ENCODE peak calls at places on chromosomes 7 and 10, in four cellular contexts. C is AG08395, F is HS-27A, T is SHP77. E is an unnamed sample.

GRCh38 chr10:3339531-3339950 is 167.0 kb upstream of the PITRM1 start:
- DNase-seq in C (peak; percentile 33), F (no peak), T (no peak), E (no peak)

GRCh38 chr10:32070645-32071044 is 14.4 kb upstream of the KIF5B start:
- DNase-seq in F (no peak), C (no peak), T (no peak), E (no peak)

GRCh38 chr10:80598084-80598798 is 60.5 kb downstream of the SH2D4B start:
- DNase-seq in T (no peak), F (no peak), C (no peak), E (no peak)

GRCh38 chr7:94380264-94380663 is 14.4 kb upstream of the COL1A2 start:
- DNase-seq in T (no peak), F (no peak), C (no peak), E (peak; percentile 66)

GRCh38 chr10:73494877-73495225 is 973 bp downstream of the PPP3CB start:
- DNase-seq in F (no peak), C (no peak), T (no peak), E (no peak)

GRCh38 chr10:100710151-100710871 is 35.1 kb upstream of the PAX2 start:
- DNase-seq in T (peak; percentile 8), C (no peak), F (no peak), E (no peak)

GRCh38 chr7:29017666-29018065 is 59.5 kb upstream of the TRIL start:
- DNase-seq in T (peak; percentile 13), F (no peak), C (no peak), E (peak; percentile 76)

GRCh38 chr10:30502266-30503058 is 68.5 kb downstream of the MAP3K8 start:
- DNase-seq in C (peak; percentile 55), F (no peak), T (no peak), E (peak; percentile 16)

GRCh38 chr10:46550795-46551700 is 5.4 kb downstream of the GPRIN2 start:
- DNase-seq in C (no peak), F (no peak), T (no peak), E (no peak)

GRCh38 chr7:47336178-47337020 is 245.5 kb downstream of the TNS3 start:
- DNase-seq in C (peak; percentile 95), T (no peak), F (no peak), E (peak; percentile 98)

GRCh38 chr7:24851791-24852190 is 94.5 kb upstream of the GSDME start:
- DNase-seq in F (no peak), C (peak; percentile 20), T (no peak), E (peak; percentile 73)

GRCh38 chr7:157551325-157552070 is 214.7 kb downstream of the DNAJB6 start:
- DNase-seq in F (no peak), T (no peak), C (no peak), E (no peak)

GRCh38 chr10:15262036-15262713 is 93.7 kb upstream of the NMT2 start:
- DNase-seq in C (peak; percentile 69), F (no peak), T (no peak), E (peak; percentile 25)

GRCh38 chr10:100146875-100147665 is 38.8 kb downstream of the ERLIN1 start:
- DNase-seq in C (peak; percentile 29), F (no peak), T (no peak), E (peak; percentile 48)

GRCh38 chr10:64067009-64067606 is 545.9 kb downstream of the REEP3 start:
- DNase-seq in T (no peak), F (no peak), C (no peak), E (no peak)

GRCh38 chr7:105652359-105652993 is 71.2 kb upstream of the EFCAB10 start:
- DNase-seq in C (peak; percentile 91), F (no peak), T (peak; percentile 58), E (peak; percentile 79)

GRCh38 chr10:12635127-12635541 is 285.8 kb downstream of the CAMK1D start:
- DNase-seq in C (no peak), T (no peak), F (no peak), E (no peak)

GRCh38 chr10:15782851-15783250 is 63.1 kb upstream of the ITGA8 start:
- DNase-seq in F (no peak), C (no peak), T (no peak), E (no peak)

GRCh38 chr10:70694410-70695179 is 22.3 kb downstream of the ADAMTS14 start:
- DNase-seq in C (peak; percentile 46), F (no peak), T (no peak), E (no peak)

GRCh38 chr10:16116404-16117304 is 256.3 kb upstream of the MINDY3 start:
- DNase-seq in F (no peak), C (peak; percentile 4), T (peak; percentile 13), E (no peak)

GRCh38 chr7:44973610-44974401 is 5.0 kb downstream of the MYO1G start:
- DNase-seq in C (peak; percentile 41), F (no peak), T (peak; percentile 17), E (peak; percentile 58)

GRCh38 chr7:3289996-3290395 is 11.1 kb upstream of the SDK1 start:
- DNase-seq in C (no peak), F (no peak), T (no peak), E (peak; percentile 99)

GRCh38 chr7:73865738-73866445 is 4.9 kb downstream of the TMEM270 start:
- DNase-seq in T (peak; percentile 13), F (no peak), C (peak; percentile 73), E (peak; percentile 83)

GRCh38 chr7:63114371-63114985 is 884.2 kb upstream of the ZNF722 start:
- DNase-seq in F (no peak), T (no peak), C (no peak), E (no peak)

GRCh38 chr10:28940158-28940888 is 263.0 kb downstream of the BAMBI start:
- DNase-seq in T (peak; percentile 52), C (no peak), F (no peak), E (no peak)

GRCh38 chr7:1675673-1676549 is 5.8 kb downstream of the ELFN1 start:
- DNase-seq in T (no peak), F (no peak), C (no peak), E (peak; percentile 41)

GRCh38 chr7:15085361-15085760 is 182.8 kb upstream of the DGKB start:
- DNase-seq in C (no peak), F (no peak), T (no peak), E (no peak)

GRCh38 chr10:79405221-79405994 is 40.0 kb downstream of the ZCCHC24 start:
- DNase-seq in T (no peak), F (no peak), C (no peak), E (no peak)

GRCh38 chr10:29839826-29840515 is 205.2 kb upstream of the SVIL start:
- DNase-seq in C (no peak), T (no peak), F (no peak), E (no peak)

GRCh38 chr10:37146443-37146842 is 21.0 kb downstream of the ANKRD30A start:
- DNase-seq in C (no peak), T (no peak), F (no peak), E (no peak)

GRCh38 chr7:85749715-85750453 is 563.0 kb upstream of the SEMA3D start:
- DNase-seq in F (no peak), T (peak; percentile 58), C (no peak), E (no peak)

GRCh38 chr10:15084502-15084922 is 4.1 kb downstream of the ACBD7 start:
- DNase-seq in C (peak; percentile 81), T (no peak), F (no peak), E (peak; percentile 90)

GRCh38 chr7:13907824-13908223 is 81.6 kb downstream of the ETV1 start:
- DNase-seq in T (no peak), C (no peak), F (no peak), E (no peak)